ENCODE peak calls at places on chromosomes 11 and 22, in nine cellular contexts. W is fibroblast of pulmonary artery; I is pancreas; D is choroid plexus epithelial cell; U is sigmoid colon; R is tibial nerve; K is bronchial epithelial cell; T is body of pancreas; S is CD8-positive, alpha-beta T cell. J is an unnamed sample.

GRCh38 chr11:63505857-63506528 is at the start of gene LGALS12:
- DNase-seq in S (no peak), T (no peak), W (peak), R (no peak), D (peak), K (no peak), U (no peak), I (peak), J (no peak)

GRCh38 chr11:127191689-127192088 is 191.1 kb upstream of the KIRREL3 start:
- DNase-seq in K (no peak), U (no peak), S (no peak), D (no peak), R (no peak), W (no peak), I (no peak), T (no peak), J (no peak)

GRCh38 chr11:17803751-17804334 is 69.3 kb downstream of the KCNC1 start:
- DNase-seq in T (no peak), R (no peak), D (no peak), S (no peak), U (no peak), K (no peak), W (no peak), I (no peak), J (no peak)

GRCh38 chr22:39252461-39253391 is 7.9 kb upstream of the PDGFB start:
- DNase-seq in U (no peak), I (no peak), D (no peak), T (no peak), S (no peak), W (no peak), R (no peak), K (peak), J (no peak)

GRCh38 chr22:24807284-24807950 is 1.4 kb downstream of the SGSM1 start:
- DNase-seq in U (no peak), T (peak), S (no peak), K (peak), W (peak), R (peak), D (peak), I (no peak), J (no peak)

GRCh38 chr11:18522388-18522787 is 4.4 kb downstream of the TSG101 start:
- DNase-seq in R (no peak), S (no peak), U (no peak), D (peak), I (no peak), T (no peak), K (peak), W (no peak), J (no peak)

GRCh38 chr11:34650528-34650927 is 29.6 kb downstream of the EHF start:
- DNase-seq in U (no peak), S (peak), I (no peak), D (peak), W (peak), R (no peak), K (no peak), T (no peak), J (peak)

GRCh38 chr11:61004037-61004641 is 32.7 kb downstream of the CD6 start:
- DNase-seq in S (no peak), I (no peak), W (peak), U (no peak), K (no peak), T (no peak), D (peak), R (no peak), J (no peak)

GRCh38 chr22:19795617-19796008 is 35.0 kb downstream of the TBX1 start:
- DNase-seq in R (peak), K (no peak), W (no peak), D (no peak), S (no peak), U (no peak), I (no peak), T (no peak), J (no peak)

GRCh38 chr11:72222106-72222891 is 2.3 kb upstream of the INPPL1 start:
- DNase-seq in S (no peak), T (no peak), W (no peak), R (no peak), K (no peak), U (no peak), D (no peak), I (peak), J (no peak)

GRCh38 chr11:72221386-72221785 is 3.2 kb upstream of the INPPL1 start:
- DNase-seq in D (no peak), W (no peak), U (peak), I (peak), K (no peak), T (no peak), R (no peak), S (no peak), J (no peak)

GRCh38 chr11:72223615-72224586 is 666 bp upstream of the INPPL1 start:
- DNase-seq in T (peak), W (peak), K (no peak), U (peak), I (peak), D (peak), R (peak), S (peak), J (peak)

GRCh38 chr11:72224587-72225410 is at the start of gene INPPL1:
- DNase-seq in K (no peak), S (no peak), W (peak), U (peak), I (peak), D (peak), T (peak), R (no peak), J (no peak)

DNA sequence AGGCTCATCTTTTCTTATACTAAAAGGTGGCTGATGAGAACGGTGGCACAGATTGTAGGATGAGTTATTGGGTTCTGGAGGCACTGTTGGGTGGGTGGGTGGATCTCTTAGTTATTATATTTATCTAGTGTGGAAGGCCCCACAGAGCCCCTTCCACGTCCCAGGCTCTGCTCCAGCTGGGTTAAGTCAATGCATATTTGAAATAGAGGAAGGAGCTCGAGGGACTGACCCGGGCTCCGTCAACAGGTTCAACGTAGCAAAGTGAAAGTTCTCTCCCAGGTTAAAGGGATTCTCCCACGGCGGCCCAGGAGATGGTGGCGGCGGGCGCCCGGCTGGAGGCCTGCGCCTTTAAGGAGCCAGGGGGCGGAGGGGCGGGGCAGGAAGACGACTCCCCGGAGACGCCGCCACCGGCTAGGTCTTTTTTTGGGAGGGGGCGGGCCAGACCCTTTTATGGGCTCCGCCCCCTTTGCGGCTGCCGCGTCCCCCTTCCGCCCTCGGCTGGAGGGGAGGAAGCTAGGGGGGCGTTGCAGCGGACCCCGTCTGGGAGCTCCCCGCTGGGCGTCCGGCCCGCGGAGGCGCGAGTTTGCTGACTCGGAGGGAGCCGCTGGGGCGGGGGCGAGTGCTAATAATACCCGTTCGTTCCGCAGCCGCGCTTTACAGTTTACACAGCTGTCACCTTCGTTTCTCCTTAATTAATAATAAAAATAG is 1.5 kb upstream of the INPPL1 start:
- DNase-seq in D (peak), W (peak), I (peak), U (peak), R (peak), S (peak), K (peak), T (peak), J (peak)
- TF ChIP-seq CTCF in D (peak), W (peak), I (no peak), U (no peak), R (peak), S (no peak), K (peak), T (peak), J (no peak)

GRCh38 chr22:22111983-22112382 is 129.4 kb upstream of the TOP3B start:
- DNase-seq in T (no peak), K (no peak), I (no peak), D (no peak), W (no peak), R (no peak), U (no peak), S (no peak), J (no peak)

GRCh38 chr22:22110548-22111266 is 128.1 kb upstream of the TOP3B start:
- DNase-seq in I (no peak), U (no peak), W (peak), S (no peak), T (peak), D (peak), R (no peak), K (peak), J (no peak)

GRCh38 chr22:22112533-22113294 is 130.1 kb upstream of the TOP3B start:
- DNase-seq in S (no peak), T (no peak), U (no peak), I (no peak), R (no peak), D (no peak), K (no peak), W (no peak), J (no peak)

GRCh38 chr22:22111267-22111751 is 128.7 kb upstream of the TOP3B start:
- DNase-seq in D (peak), U (no peak), R (no peak), I (no peak), K (peak), S (no peak), W (peak), T (no peak), J (no peak)

GRCh38 chr22:22109693-22110466 is 127.3 kb upstream of the TOP3B start:
- DNase-seq in U (no peak), W (no peak), I (no peak), K (peak), S (no peak), D (no peak), T (no peak), R (no peak), J (no peak)
- TF ChIP-seq CTCF in U (no peak), W (peak), I (no peak), K (peak), S (no peak), D (peak), T (no peak), R (no peak), J (no peak)

DNA sequence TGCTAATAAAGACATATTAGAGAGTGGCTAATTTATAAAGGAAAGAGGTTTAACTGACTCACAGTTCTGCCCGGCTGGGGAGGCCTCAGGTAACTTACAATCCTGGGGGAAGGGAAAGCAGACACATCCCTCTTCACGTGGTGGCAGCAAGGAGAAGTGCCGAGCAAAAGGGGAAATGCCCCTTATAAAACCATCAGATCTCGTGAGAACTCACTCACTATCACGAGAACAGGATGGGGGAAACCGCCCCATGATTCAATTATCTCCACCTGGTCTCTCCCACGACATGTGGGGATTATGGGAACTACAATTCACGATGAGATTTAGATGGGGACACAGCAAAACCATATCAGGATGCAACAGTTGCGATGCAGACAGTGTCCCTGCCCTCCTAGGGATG is 255.4 kb downstream of the MN1 start:
- DNase-seq in D (no peak), U (no peak), R (no peak), S (no peak), W (no peak), K (no peak), I (no peak), T (no peak), J (no peak)
- TF ChIP-seq CTCF in D (no peak), U (no peak), R (no peak), S (no peak), W (no peak), K (no peak), I (no peak), T (no peak), J (no peak)

GRCh38 chr11:69353696-69354544 is 60.0 kb downstream of the MYEOV start:
- DNase-seq in U (no peak), W (no peak), I (peak), K (peak), S (no peak), R (no peak), D (peak), T (no peak), J (no peak)
- TF ChIP-seq CTCF in U (no peak), W (no peak), I (no peak), K (no peak), S (no peak), R (no peak), D (peak), T (no peak), J (no peak)

GRCh38 chr11:68950268-68950667 is 30.5 kb downstream of the MRGPRD start:
- DNase-seq in W (peak), D (peak), I (no peak), U (no peak), R (no peak), K (peak), S (no peak), T (no peak), J (no peak)
- TF ChIP-seq CTCF in W (peak), D (peak), I (no peak), U (peak), R (no peak), K (peak), S (no peak), T (no peak), J (no peak)

J was measured in natural killer cell.